ENCODE peak calls at places on chromosomes 4 and X, in seven cellular contexts. L is nucleus accumbens, E is stomach, S is globus pallidus, I is body of pancreas, H is iris pigment epithelial cell, A is retina. C is an unnamed sample.

GRCh38 chr4:46844325-46844917 is 64.6 kb downstream of the COX7B2 start:
- DNase-seq in L (no peak), E (peak), S (peak), I (peak), H (peak), A (peak), C (peak)

GRCh38 chr4:48311896-48312295 is 29.4 kb upstream of the SLAIN2 start:
- DNase-seq in L (no peak), E (no peak), S (no peak), I (no peak), H (no peak), A (no peak), C (no peak)

GRCh38 chrX:132491191-132491590 is 2.4 kb upstream of the MBNL3 start:
- DNase-seq in L (no peak), E (no peak), S (peak), I (peak), H (no peak), A (no peak), C (no peak)

GRCh38 chrX:1462596-1463251 is 10.0 kb upstream of the ASMTL start:
- DNase-seq in L (no peak), E (peak), S (no peak), I (no peak), H (peak), A (no peak), C (no peak)

GRCh38 chr4:41963105-41963504 is 18.5 kb upstream of the DCAF4L1 start:
- DNase-seq in L (no peak), E (no peak), S (no peak), I (no peak), H (peak), A (no peak), C (peak)

GRCh38 chrX:55007633-55008032 is 7.5 kb downstream of the APEX2 start:
- DNase-seq in L (no peak), E (peak), S (no peak), I (peak), H (peak), A (no peak), C (no peak)

GRCh38 chr4:53764761-53765490 is 173.6 kb upstream of the LNX1 start:
- DNase-seq in L (no peak), E (no peak), S (no peak), I (no peak), H (peak), A (peak), C (no peak)

GRCh38 chr4:21386166-21386780 is 562.3 kb downstream of the KCNIP4 start:
- DNase-seq in L (no peak), E (no peak), S (no peak), I (no peak), H (no peak), A (no peak), C (no peak)

GRCh38 chr4:176794651-176795050 is 1.9 kb upstream of the VEGFC start:
- DNase-seq in L (no peak), E (no peak), S (no peak), I (no peak), H (no peak), A (no peak), C (no peak)

GRCh38 chr4:150950657-150951056 is 64.4 kb downstream of the LRBA start:
- DNase-seq in L (no peak), E (no peak), S (no peak), I (no peak), H (peak), A (no peak), C (no peak)

GRCh38 chr4:118790544-118790943 is 45.4 kb downstream of the SEC24D start:
- DNase-seq in L (no peak), E (no peak), S (no peak), I (no peak), H (no peak), A (no peak), C (no peak)

GRCh38 chr4:94373752-94374151 is 31.1 kb upstream of the HPGDS start:
- DNase-seq in L (no peak), E (no peak), S (no peak), I (no peak), H (no peak), A (no peak), C (no peak)

GRCh38 chrX:130173190-130173895 is 1.6 kb downstream of the RAB33A start:
- DNase-seq in L (no peak), E (no peak), S (peak), I (no peak), H (peak), A (peak), C (peak)

GRCh38 chr4:25702848-25703247 is 47.2 kb downstream of the SLC34A2 start:
- DNase-seq in L (no peak), E (no peak), S (peak), I (no peak), H (peak), A (no peak), C (peak)

GRCh38 chrX:119672252-119672825 is 20.6 kb downstream of the SEPTIN6 start:
- DNase-seq in L (no peak), E (no peak), S (no peak), I (no peak), H (peak), A (no peak), C (no peak)

GRCh38 chrX:151984328-151984727 is 9.9 kb upstream of the GABRE start:
- DNase-seq in L (no peak), E (no peak), S (no peak), I (no peak), H (peak), A (no peak), C (no peak)

GRCh38 chr4:38078590-38079381 is 118.6 kb downstream of the PTTG2 start:
- DNase-seq in L (no peak), E (no peak), S (peak), I (no peak), H (peak), A (no peak), C (no peak)

GRCh38 chr4:114458728-114459127 is 139.9 kb upstream of the UGT8 start:
- DNase-seq in L (no peak), E (no peak), S (no peak), I (no peak), H (no peak), A (no peak), C (no peak)

GRCh38 chr4:184153781-184154542 is 63.7 kb downstream of the ENPP6 start:
- DNase-seq in L (no peak), E (no peak), S (no peak), I (no peak), H (no peak), A (peak), C (no peak)

GRCh38 chrX:119399772-119400101 is 601 bp downstream of the SLC25A43 start:
- DNase-seq in L (no peak), E (no peak), S (no peak), I (no peak), H (peak), A (peak), C (peak)

GRCh38 chr4:126735294-126736132 is 897.2 kb upstream of the INTU start:
- DNase-seq in L (no peak), E (no peak), S (no peak), I (no peak), H (no peak), A (no peak), C (no peak)

C was measured in G401.